ENCODE peak calls at places on chromosome 12, in nine cellular contexts. B is cardiac muscle cell, L is uterus, C is keratinocyte, I is Peyer's patch, E is upper lobe of right lung, G is neuronal stem cell, J is A549, Q is NT2/D1. R is an unnamed sample. For H3K4me1 and H3K9me3, the result is how much of the 10 kb centered on the place peaks cover.

GRCh38 chr12:31324116-31324844 is 1.7 kb downstream of the SINHCAF start:
- DNase-seq in J (peak), Q (peak), B (peak), L (peak), G (peak), E (peak), C (no peak), I (peak), R (peak)

GRCh38 chr12:24488906-24489619 is 459.8 kb downstream of the BCAT1 start:
- DNase-seq in J (no peak), G (no peak), L (no peak), C (no peak), I (no peak), Q (no peak), B (no peak), E (no peak), R (no peak)

GRCh38 chr12:39846971-39847661 is 227.5 kb upstream of the ABCD2 start:
- DNase-seq in G (no peak), J (no peak), C (no peak), Q (no peak), B (no peak), I (no peak), L (no peak), E (no peak), R (no peak)

GRCh38 chr12:45273717-45274271 is 57.9 kb downstream of the ANO6 start:
- DNase-seq in J (peak), C (peak), G (no peak), I (no peak), B (peak), L (peak), E (no peak), Q (no peak), R (peak)

GRCh38 chr12:104694161-104694560 is 237.4 kb downstream of the CHST11 start:
- DNase-seq in L (no peak), Q (no peak), G (no peak), E (no peak), J (no peak), C (no peak), B (no peak), I (no peak), R (no peak)

GRCh38 chr12:89800435-89800834 is 91.8 kb upstream of the ATP2B1 start:
- DNase-seq in J (no peak), B (no peak), I (no peak), E (no peak), L (no peak), C (no peak), G (no peak), Q (no peak), R (no peak)

GRCh38 chr12:57090456-57090855 is 1.5 kb downstream of the NAB2 start:
- DNase-seq in J (no peak), Q (no peak), G (no peak), L (no peak), E (no peak), C (no peak), B (no peak), I (no peak), R (no peak)

GRCh38 chr12:27221625-27222387 is 22.3 kb upstream of the STK38L start:
- DNase-seq in E (no peak), C (no peak), L (no peak), B (no peak), J (no peak), Q (no peak), I (no peak), G (no peak), R (no peak)

GRCh38 chr12:51036165-51036765 is 10.1 kb upstream of the SLC11A2 start:
- DNase-seq in G (no peak), B (no peak), C (no peak), I (no peak), E (no peak), L (no peak), J (no peak), Q (no peak), R (no peak)

GRCh38 chr12:42482086-42482819 is 107.3 kb downstream of the PRICKLE1 start:
- DNase-seq in C (no peak), Q (no peak), L (peak), B (peak), G (no peak), I (no peak), J (no peak), E (peak), R (no peak)

GRCh38 chr12:113860059-113860820 is 105.9 kb downstream of the RBM19 start:
- DNase-seq in C (no peak), L (no peak), Q (peak), E (no peak), B (no peak), J (no peak), I (no peak), G (no peak), R (no peak)

GRCh38 chr12:131053567-131053966 is 99.9 kb downstream of the ADGRD1 start:
- DNase-seq in J (no peak), I (no peak), E (no peak), Q (no peak), L (no peak), C (no peak), G (no peak), B (no peak), R (no peak)

GRCh38 chr12:69388371-69388770 is 28.8 kb downstream of the YEATS4 start:
- DNase-seq in C (no peak), B (peak), I (no peak), J (peak), G (no peak), L (no peak), E (no peak), Q (no peak), R (no peak)

GRCh38 chr12:126474703-126475102 is 1409.5 kb downstream of the AACS start:
- DNase-seq in C (no peak), E (no peak), B (no peak), J (no peak), G (no peak), L (no peak), I (no peak), Q (no peak), R (no peak)

GRCh38 chr12:57173089-57173488 is 25.7 kb upstream of the LRP1-AS start:
- DNase-seq in C (no peak), E (no peak), I (peak), L (no peak), B (peak), G (no peak), Q (peak), J (peak), R (no peak)

GRCh38 chr12:18747960-18748359 is 10.0 kb downstream of the CAPZA3 start:
- DNase-seq in I (no peak), J (no peak), E (no peak), L (no peak), G (no peak), C (peak), Q (peak), B (peak), R (no peak)

GRCh38 chr12:105239304-105239703 is 3.3 kb upstream of the APPL2 start:
- DNase-seq in J (no peak), I (no peak), Q (no peak), E (no peak), C (no peak), B (no peak), L (no peak), G (no peak), R (no peak)

DNA sequence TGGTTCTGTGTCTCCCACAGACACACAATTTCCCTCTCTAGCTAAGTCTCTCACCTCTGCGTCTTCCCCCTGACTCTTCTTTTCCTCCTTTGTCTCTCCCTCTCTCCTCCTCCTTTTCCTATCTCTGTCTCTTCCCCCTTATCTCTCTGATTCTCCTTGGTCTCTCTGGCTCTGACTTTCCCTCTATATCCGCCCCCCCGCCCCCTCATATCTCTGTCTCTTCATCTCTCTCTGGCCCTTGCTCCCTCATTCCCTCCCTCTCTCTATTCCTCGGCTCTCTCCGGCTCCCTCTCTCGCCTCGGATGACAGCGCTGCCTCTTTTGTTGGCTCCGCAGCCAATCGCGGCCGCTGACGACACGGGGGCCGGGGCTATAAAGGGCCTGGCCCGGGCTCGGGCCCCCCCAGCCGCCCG is at the start of gene GDF11:
- DNase-seq in B (peak), E (peak), G (peak), J (peak), Q (no peak), I (peak), C (no peak), L (peak), R (no peak)
- H3K4me1 ChIP-seq in B (under half), E (under half), G (under half), J (under half), Q (under half), I (under half), C (under half), L (under half), R (under half)

DNA sequence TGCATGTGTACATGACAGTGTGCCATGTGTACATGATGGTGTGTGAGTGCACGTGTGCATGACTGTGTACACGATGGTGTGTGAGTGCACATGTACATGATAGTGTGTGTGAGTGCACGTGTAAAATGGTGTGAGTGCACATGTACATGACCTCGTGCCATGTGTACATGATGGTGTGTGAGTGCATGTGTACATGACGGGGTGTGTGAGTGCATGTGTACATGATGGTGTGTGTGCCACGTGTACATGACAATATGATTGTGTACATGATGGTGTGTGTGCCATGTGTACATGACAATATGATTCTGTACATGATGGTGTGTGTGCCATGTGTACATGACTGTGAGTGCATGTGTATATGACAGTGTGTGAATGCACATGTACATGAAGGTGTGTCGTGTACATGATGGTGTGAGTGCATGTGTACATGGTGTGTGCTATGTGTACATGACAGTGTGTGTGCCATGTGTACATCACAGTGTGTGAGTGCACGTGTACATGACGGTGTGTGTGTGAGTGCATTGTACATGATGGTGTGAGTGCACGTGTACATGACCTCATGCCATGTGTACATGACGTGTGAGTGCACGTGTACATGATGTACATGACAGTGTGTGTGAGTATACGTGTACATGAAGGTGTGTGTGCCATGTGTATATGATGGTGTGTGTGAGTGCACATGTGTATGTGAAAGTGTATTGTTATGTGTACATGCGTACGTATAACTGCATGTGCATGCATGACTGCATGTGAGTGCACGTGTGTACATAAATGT is 46.3 kb downstream of the FBRSL1 start:
- DNase-seq in J (no peak), Q (no peak), L (no peak), I (no peak), G (no peak), B (no peak), C (no peak), E (no peak), R (no peak)
- H3K9me3 ChIP-seq in J (half or more), Q (half or more), L (under half), I (under half), G (under half), B (under half), C (under half), E (under half), R (under half)

DNA sequence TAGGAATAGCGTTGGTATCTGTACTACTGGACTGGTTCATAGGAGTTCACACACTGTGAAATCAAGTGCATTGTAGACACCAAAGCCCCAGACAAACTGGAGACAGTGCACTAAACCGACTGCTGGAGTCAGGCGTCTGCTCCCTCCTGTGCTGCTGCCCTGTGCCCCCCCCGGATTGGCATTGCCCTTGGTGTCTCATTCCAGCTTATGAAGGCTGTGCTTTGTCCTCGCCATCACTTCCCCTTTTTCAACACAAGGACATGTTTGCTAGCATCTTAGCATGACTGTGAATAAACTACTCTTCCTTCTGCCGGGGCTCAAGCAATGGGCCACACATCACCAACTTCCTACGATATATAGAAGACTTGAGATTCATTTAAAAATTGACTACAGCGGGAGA is 84.0 kb downstream of the TMCC3 start:
- DNase-seq in I (no peak), Q (no peak), C (no peak), J (no peak), B (no peak), E (no peak), G (no peak), L (no peak), R (no peak)
- H3K4me1 ChIP-seq in I (under half), Q (under half), C (under half), J (under half), B (under half), E (under half), G (under half), L (under half), R (under half)

GRCh38 chr12:34386621-34387255 is 364.4 kb downstream of the ALG10 start:
- DNase-seq in Q (no peak), C (no peak), B (no peak), J (no peak), I (no peak), G (no peak), E (no peak), L (no peak), R (no peak)
- H3K9me3 ChIP-seq in Q (under half), C (under half), B (under half), J (under half), I (under half), G (under half), E (under half), L (under half), R (under half)

DNA sequence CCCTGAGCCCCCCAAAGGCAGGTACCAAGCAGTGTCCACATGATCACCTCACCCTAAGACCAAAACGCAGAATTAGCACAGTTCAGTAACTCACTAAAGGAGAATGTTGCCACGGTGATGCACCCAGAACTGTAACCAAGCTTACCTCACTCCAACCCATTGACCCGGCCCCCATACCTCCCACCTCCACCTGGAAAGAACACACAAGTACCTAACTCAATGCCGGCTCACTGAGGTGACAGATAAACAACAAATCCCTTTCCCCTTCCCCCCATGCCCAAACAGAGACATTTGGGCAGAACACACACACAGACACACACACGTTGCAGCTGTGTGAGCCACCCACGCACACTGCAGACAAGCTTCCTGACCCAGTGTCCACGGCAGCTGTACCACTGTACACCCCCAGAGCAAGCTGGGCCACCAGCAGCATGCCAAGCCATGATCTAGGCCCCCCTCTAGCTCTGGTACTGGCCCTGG is 1.3 kb downstream of the RAPGEF3 start:
- DNase-seq in G (no peak), E (peak), Q (no peak), C (no peak), L (no peak), I (no peak), B (no peak), J (no peak), R (no peak)
- H3K4me1 ChIP-seq in G (under half), E (half or more), Q (under half), C (half or more), L (under half), I (under half), B (under half), J (under half), R (half or more)

GRCh38 chr12:123200414-123200813 is 32.5 kb downstream of the MPHOSPH9 start:
- DNase-seq in J (no peak), Q (no peak), B (no peak), E (no peak), I (no peak), G (no peak), C (no peak), L (no peak), R (no peak)
- H3K9me3 ChIP-seq in J (under half), Q (under half), B (under half), E (under half), I (under half), G (under half), C (under half), L (under half), R (under half)